ENCODE peak calls at places on chromosomes 12 and 14, in four cellular contexts. L is HepG2, P is K562, B is GM12878. A is an unnamed sample.

GRCh38 chr12:121522962-121523361 is 57.9 kb downstream of the KDM2B start:
- DNase-seq in L (no peak), P (no peak), B (peak; percentile 69), A (no peak)

GRCh38 chr12:10189653-10190052 is 10.8 kb downstream of the TMEM52B start:
- DNase-seq in B (no peak), P (no peak), L (no peak), A (no peak)

GRCh38 chr12:77995436-77996167 is 164.9 kb downstream of the NAV3 start:
- DNase-seq in P (no peak), B (peak; percentile 32), L (no peak), A (no peak)

GRCh38 chr14:61503167-61503801 is 181.9 kb downstream of the PRKCH start:
- DNase-seq in B (peak; percentile 94), P (no peak), L (no peak), A (no peak)

GRCh38 chr14:36067428-36068187 is 108.9 kb downstream of the PTCSC3 start:
- DNase-seq in P (no peak), L (no peak), B (no peak), A (no peak)

GRCh38 chr14:31927348-31927826 is 149.7 kb upstream of the ARHGAP5 start:
- DNase-seq in P (no peak), L (peak; percentile 44), B (no peak), A (peak; percentile 32)

GRCh38 chr12:84136862-84137367 is 775.7 kb downstream of the SLC6A15 start:
- DNase-seq in B (no peak), L (no peak), P (no peak), A (no peak)

GRCh38 chr14:75715926-75716780 is 55.1 kb downstream of the TTLL5 start:
- DNase-seq in L (no peak), P (no peak), B (no peak), A (no peak)

GRCh38 chr14:58072288-58073071 is 79.5 kb downstream of the ARMH4 start:
- DNase-seq in B (peak; percentile 13), P (peak; percentile 45), L (peak; percentile 56), A (peak; percentile 70)

DNA sequence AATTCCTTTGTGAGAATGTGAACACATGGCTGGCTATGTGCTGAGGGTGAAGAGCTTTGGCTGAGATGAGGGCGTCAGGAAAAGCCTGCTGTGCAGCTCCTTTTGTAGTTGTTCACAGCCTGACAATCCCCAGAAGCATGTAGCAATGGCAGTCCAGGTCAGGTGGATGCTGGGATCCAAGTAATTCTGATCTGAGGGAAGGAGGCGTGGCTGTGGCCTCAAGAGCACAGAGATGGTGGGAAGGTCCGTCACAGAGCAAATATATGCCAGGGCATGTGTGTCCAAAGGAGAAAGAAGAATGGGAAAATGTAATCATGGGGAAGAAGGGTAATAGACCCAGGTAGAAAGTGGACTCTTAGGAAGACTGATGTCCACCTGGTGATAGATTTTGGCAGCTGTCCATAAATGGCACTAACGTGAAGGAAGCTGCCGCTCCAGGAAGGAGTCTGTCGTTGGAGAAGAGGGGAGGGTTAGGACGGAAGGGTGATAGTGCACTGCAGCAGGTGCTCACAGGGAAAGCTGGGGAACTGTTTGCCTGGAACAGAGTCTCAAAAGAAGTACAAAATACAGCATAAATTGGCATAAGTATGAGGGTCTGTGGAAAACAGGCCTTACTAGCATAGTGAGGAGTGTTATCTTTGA is 13.8 kb downstream of the MGST1 start:
- DNase-seq in L (no peak), P (no peak), B (no peak), A (no peak)
- TF ChIP-seq FOXK2 in L (no peak), P (no peak), B (no peak), A (no peak)

GRCh38 chr14:85214471-85214870 is 315.5 kb upstream of the FLRT2 start:
- DNase-seq in P (no peak), B (no peak), L (no peak), A (no peak)
- TF ChIP-seq TARDBP in P (no peak), B (no peak), L (no peak), A (no peak)

GRCh38 chr12:103929051-103929908 is 930 bp upstream of the HSP90B1 start:
- DNase-seq in L (peak; percentile 87), B (peak; percentile 72), P (peak; percentile 90), A (peak; percentile 83)
- TF ChIP-seq FOXK2 in L (no peak), B (no peak), P (no peak), A (no peak)

DNA sequence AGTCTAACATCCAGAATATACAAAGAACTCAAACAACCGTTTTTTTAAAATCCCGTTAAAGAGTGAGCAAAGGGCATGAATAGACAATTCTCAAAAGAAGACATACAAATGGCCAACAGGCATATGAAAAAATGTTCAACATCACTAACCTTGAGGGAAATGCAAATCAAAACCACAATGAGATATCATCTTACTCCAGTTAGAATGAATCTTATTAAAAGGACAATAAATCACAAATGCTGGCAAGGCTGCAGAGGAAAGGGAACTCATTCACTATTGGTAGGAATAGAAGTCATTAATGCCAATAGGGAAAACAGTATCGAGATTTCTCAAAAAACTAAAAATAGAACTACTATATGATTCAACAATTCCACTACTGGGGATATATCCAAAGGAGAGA is 520.1 kb downstream of the RMST start:
- DNase-seq in P (no peak), B (no peak), L (no peak), A (no peak)
- TF ChIP-seq TARDBP in P (no peak), B (no peak), L (no peak), A (no peak)

GRCh38 chr12:131084341-131085011 is 130.8 kb downstream of the ADGRD1 start:
- DNase-seq in B (no peak), L (no peak), P (no peak), A (no peak)
- TF ChIP-seq FOXK2 in B (no peak), L (no peak), P (no peak), A (no peak)

GRCh38 chr12:89259831-89260230 is 92.5 kb downstream of the DUSP6 start:
- DNase-seq in P (no peak), L (no peak), B (no peak), A (no peak)

GRCh38 chr12:89261210-89261609 is 91.1 kb downstream of the DUSP6 start:
- DNase-seq in L (no peak), B (no peak), P (no peak), A (no peak)

GRCh38 chr12:89261982-89262381 is 90.3 kb downstream of the DUSP6 start:
- DNase-seq in B (no peak), L (no peak), P (no peak), A (no peak)

GRCh38 chr12:89263874-89264273 is 88.4 kb downstream of the DUSP6 start:
- DNase-seq in P (no peak), B (no peak), L (no peak), A (no peak)

DNA sequence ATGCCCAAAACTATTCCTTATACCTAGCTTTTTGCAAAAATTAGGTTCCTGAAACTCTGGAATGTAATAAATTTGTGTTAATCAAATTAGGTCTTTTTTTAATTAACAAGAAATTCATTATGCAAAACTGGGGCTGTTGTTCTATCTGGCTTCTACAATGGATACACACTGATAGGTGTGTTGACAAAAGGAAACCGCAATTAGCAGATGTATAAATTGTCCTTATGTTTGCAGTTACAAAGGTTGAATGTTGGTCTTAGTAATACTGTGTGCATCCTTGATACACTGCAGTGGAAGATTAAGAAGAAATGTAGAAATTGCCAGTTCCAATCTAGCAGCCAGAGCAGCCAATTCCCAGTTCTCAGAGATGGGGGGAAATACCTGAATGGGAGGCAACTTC is 89.1 kb downstream of the DUSP6 start:
- DNase-seq in P (no peak), L (no peak), B (no peak), A (no peak)
- TF ChIP-seq TARDBP in P (no peak), L (no peak), B (no peak), A (no peak)

DNA sequence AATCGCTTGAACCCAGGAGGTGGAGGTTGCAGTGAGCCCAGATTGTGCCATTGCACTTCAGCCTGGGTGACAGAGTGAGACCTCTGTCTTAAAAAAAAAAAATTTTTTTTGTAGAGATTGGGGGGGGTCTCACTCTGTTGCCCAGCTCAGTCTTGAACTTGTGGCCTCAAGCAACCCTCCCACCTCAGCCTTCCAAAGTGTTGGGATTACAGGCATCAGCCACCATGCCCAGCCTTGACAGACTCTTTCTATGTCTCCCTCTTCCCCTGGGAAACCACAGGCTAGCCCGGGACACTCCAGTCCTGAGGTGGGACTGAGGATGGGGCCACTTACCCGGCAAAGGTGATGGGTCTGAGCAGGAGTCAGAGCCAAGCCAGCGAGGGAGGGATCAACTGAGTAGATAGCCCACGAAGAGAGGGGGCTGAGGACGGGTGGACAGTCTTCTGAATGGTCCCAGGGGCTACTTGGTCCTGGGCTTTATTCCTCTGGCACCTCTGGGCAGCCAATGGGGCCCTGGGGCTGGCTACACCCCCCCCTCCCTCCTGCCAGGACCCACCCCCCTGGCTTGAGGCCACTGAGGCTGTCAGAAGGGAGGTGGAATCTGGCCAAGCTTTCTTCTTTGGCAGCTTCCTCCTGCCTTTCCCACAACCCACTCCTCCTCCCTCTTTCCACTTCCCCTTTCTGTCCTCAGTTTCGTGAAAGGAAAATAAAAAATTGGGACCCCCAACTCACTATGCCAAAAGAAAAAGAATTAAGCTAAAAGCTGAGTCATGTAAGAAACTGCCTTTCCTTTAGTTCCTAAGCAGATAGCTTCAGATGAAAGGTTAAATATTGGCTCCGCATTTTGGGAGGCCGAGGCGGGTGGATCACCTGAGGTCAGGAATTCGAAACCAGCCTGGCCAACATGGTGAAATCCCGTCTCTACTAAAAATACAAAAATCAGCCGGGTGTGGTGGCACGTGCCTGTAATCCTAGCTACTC is at the start of gene SDS:
- DNase-seq in L (no peak), P (peak; percentile 60), B (no peak), A (no peak)
- TF ChIP-seq FOXK2 in L (no peak), P (no peak), B (no peak), A (no peak)